ENCODE peak calls at places on chromosomes 3 and 15, in ten cellular contexts. A is hepatocyte, J is caudate nucleus, F is HAP-1, Z is neural crest cell, B is fibroblast of villous mesenchyme, O is HEK293T, G is epithelial cell of esophagus, E is HS-5, C is retina. W is an unnamed sample.

GRCh38 chr15:76153241-76154197 is 93.7 kb downstream of the TMEM266 start:
- DNase-seq in Z (no peak), J (no peak), G (no peak), E (no peak), B (no peak), A (no peak), C (no peak), F (no peak), O (no peak), W (no peak)

GRCh38 chr3:99972380-99973104 is 141.8 kb downstream of the FILIP1L start:
- DNase-seq in F (no peak), J (no peak), A (no peak), Z (no peak), B (no peak), O (no peak), E (no peak), G (no peak), C (no peak), W (no peak)

GRCh38 chr3:50260027-50260941 is 8.7 kb upstream of the SEMA3B start:
- DNase-seq in J (peak; percentile 93), C (peak; percentile 98), F (peak; percentile 95), Z (peak; percentile 94), G (peak; percentile 86), E (no peak), O (peak; percentile 96), A (peak; percentile 97), B (peak; percentile 89), W (peak; percentile 98)

GRCh38 chr15:74821091-74821789 is 5.2 kb upstream of the CPLX3 start:
- DNase-seq in F (no peak), C (peak; percentile 75), E (no peak), G (peak; percentile 70), O (no peak), Z (no peak), B (no peak), J (no peak), A (no peak), W (peak; percentile 81)

GRCh38 chr3:191985691-191986090 is 524.7 kb downstream of the PYDC2 start:
- DNase-seq in A (no peak), C (no peak), J (no peak), B (no peak), F (no peak), Z (no peak), G (peak; percentile 30), O (no peak), E (peak; percentile 13), W (no peak)

GRCh38 chr3:123711356-123711755 is 126.5 kb upstream of the HACD2 start:
- DNase-seq in F (no peak), E (no peak), C (no peak), J (no peak), B (no peak), O (no peak), Z (no peak), G (no peak), A (no peak), W (no peak)

GRCh38 chr3:23785097-23785645 is 20.6 kb upstream of the UBE2E1 start:
- DNase-seq in A (no peak), B (peak; percentile 52), F (no peak), O (no peak), E (no peak), G (no peak), J (no peak), Z (no peak), C (no peak), W (no peak)

GRCh38 chr3:106247902-106248684 is 379.3 kb upstream of the CBLB start:
- DNase-seq in G (no peak), C (no peak), A (no peak), B (no peak), E (peak; percentile 48), O (no peak), F (no peak), J (no peak), Z (no peak), W (no peak)

GRCh38 chr3:5072100-5072816 is 49.8 kb upstream of the ARL8B start:
- DNase-seq in O (no peak), J (no peak), E (no peak), C (no peak), A (no peak), F (no peak), Z (no peak), B (no peak), G (peak; percentile 91), W (no peak)

GRCh38 chr3:52244061-52244628 is 1.4 kb upstream of the PPM1M start:
- DNase-seq in Z (no peak), B (peak; percentile 29), F (peak; percentile 49), O (no peak), G (peak; percentile 86), C (no peak), J (no peak), A (peak; percentile 10), E (no peak), W (peak; percentile 21)

GRCh38 chr15:96344120-96344705 is 13.7 kb downstream of the NR2F2 start:
- DNase-seq in O (no peak), Z (no peak), E (no peak), J (no peak), B (no peak), C (peak; percentile 36), F (no peak), A (no peak), G (peak; percentile 50), W (no peak)

GRCh38 chr15:98548172-98548971 is 100.0 kb upstream of the IGF1R start:
- DNase-seq in Z (peak; percentile 48), J (peak; percentile 32), A (peak; percentile 84), F (peak; percentile 58), C (peak; percentile 87), E (peak; percentile 67), G (peak; percentile 83), B (peak; percentile 34), O (peak; percentile 72), W (peak; percentile 54)

GRCh38 chr3:99686955-99687612 is 48.7 kb downstream of the COL8A1 start:
- DNase-seq in E (no peak), C (peak; percentile 34), G (peak; percentile 72), F (peak; percentile 80), J (no peak), Z (peak; percentile 76), O (peak; percentile 63), B (peak; percentile 76), A (peak; percentile 73), W (peak; percentile 68)

GRCh38 chr3:189225431-189225830 is 53.7 kb downstream of the TPRG1 start:
- DNase-seq in A (no peak), E (no peak), Z (no peak), J (no peak), O (no peak), F (no peak), G (no peak), B (no peak), C (no peak), W (no peak)

GRCh38 chr3:178259703-178260102 is 276.5 kb upstream of the KCNMB2 start:
- DNase-seq in Z (no peak), J (no peak), E (no peak), F (no peak), B (no peak), A (no peak), C (no peak), O (no peak), G (no peak), W (no peak)

GRCh38 chr15:85361306-85361705 is 19.1 kb upstream of the AKAP13 start:
- DNase-seq in A (no peak), E (no peak), J (no peak), F (no peak), G (no peak), O (no peak), B (no peak), Z (no peak), C (no peak), W (no peak)

GRCh38 chr15:62547584-62547983 is 382.5 kb upstream of the C2CD4B start:
- DNase-seq in F (no peak), O (no peak), E (no peak), B (no peak), G (no peak), C (no peak), J (no peak), Z (no peak), A (no peak), W (no peak)

GRCh38 chr15:66619152-66619903 is 53.5 kb upstream of the LCTL start:
- DNase-seq in G (peak; percentile 74), A (peak; percentile 88), O (peak; percentile 83), E (peak; percentile 19), Z (peak; percentile 78), F (peak; percentile 94), B (peak; percentile 74), C (peak; percentile 81), J (no peak), W (peak; percentile 86)

GRCh38 chr3:134640872-134641470 is 9.9 kb downstream of the KY start:
- DNase-seq in J (no peak), B (peak; percentile 52), Z (peak; percentile 46), O (peak; percentile 56), A (peak; percentile 63), G (peak; percentile 61), C (peak; percentile 68), F (peak; percentile 67), E (no peak), W (peak; percentile 53)

GRCh38 chr3:150414273-150414672 is 6.2 kb downstream of the TSC22D2 start:
- DNase-seq in C (no peak), Z (no peak), G (peak; percentile 61), A (peak; percentile 21), E (no peak), J (peak; percentile 38), F (peak; percentile 59), O (no peak), B (peak; percentile 51), W (no peak)

GRCh38 chr15:52563499-52564060 is 5.2 kb downstream of the ARPP19 start:
- DNase-seq in B (peak; percentile 13), J (no peak), Z (no peak), G (no peak), C (no peak), A (no peak), E (no peak), O (no peak), F (no peak), W (peak; percentile 43)

GRCh38 chr15:63029701-63030100 is 12.8 kb upstream of the TPM1 start:
- DNase-seq in J (no peak), G (no peak), Z (no peak), B (no peak), C (no peak), E (no peak), O (no peak), F (no peak), A (no peak), W (peak; percentile 47)

GRCh38 chr3:119627461-119627860 is 29.8 kb downstream of the PLA1A start:
- DNase-seq in Z (no peak), J (no peak), C (no peak), O (no peak), E (no peak), A (no peak), F (no peak), B (no peak), G (no peak), W (no peak)

GRCh38 chr15:71306538-71306937 is 191.3 kb downstream of the THSD4 start:
- DNase-seq in G (no peak), C (no peak), A (no peak), B (no peak), Z (no peak), F (no peak), O (no peak), E (no peak), J (no peak), W (no peak)

GRCh38 chr3:4271834-4272233 is 31.3 kb upstream of the SETMAR start:
- DNase-seq in O (peak; percentile 26), B (peak; percentile 21), G (peak; percentile 44), C (peak; percentile 54), J (no peak), E (no peak), A (peak; percentile 69), F (no peak), Z (peak; percentile 3), W (peak; percentile 57)

GRCh38 chr3:194584866-194585265 is 48.4 kb downstream of the TMEM44 start:
- DNase-seq in C (no peak), Z (no peak), J (no peak), A (no peak), F (no peak), O (no peak), G (peak; percentile 26), E (no peak), B (no peak), W (no peak)

GRCh38 chr3:125043599-125044151 is 12.1 kb downstream of the HEG1 start:
- DNase-seq in G (no peak), E (no peak), J (no peak), Z (no peak), O (no peak), F (no peak), C (no peak), A (no peak), B (no peak), W (no peak)

GRCh38 chr15:39890640-39891039 is 29.4 kb downstream of the GPR176 start:
- DNase-seq in A (no peak), E (no peak), Z (no peak), G (no peak), B (no peak), J (no peak), C (no peak), O (no peak), F (no peak), W (no peak)